ENCODE peak calls at places on chromosomes 6 and 20, in six cellular contexts. X is breast epithelium, T is suprapubic skin, U is SK-N-SH, P is GM23338, B is K562. Z is an unnamed sample.

GRCh38 chr6:5150676-5151075 is 65.5 kb downstream of the PPP1R3G start:
- DNase-seq in X (no peak), T (no peak), U (no peak), P (no peak), B (no peak), Z (no peak)

GRCh38 chr6:127808118-127808517 is 92.7 kb downstream of the THEMIS start:
- DNase-seq in X (no peak), T (no peak), U (no peak), P (no peak), B (no peak), Z (no peak)

GRCh38 chr6:4687989-4688947 is 87.9 kb upstream of the CDYL start:
- DNase-seq in X (no peak), T (no peak), U (no peak), P (no peak), B (peak; percentile 66), Z (no peak)

GRCh38 chr20:43977252-43977651 is 62.6 kb downstream of the TOX2 start:
- DNase-seq in X (no peak), T (peak; percentile 6), U (no peak), P (no peak), B (no peak), Z (no peak)

GRCh38 chr6:54308240-54308639 is at the start of gene TINAG:
- DNase-seq in X (no peak), T (no peak), U (no peak), P (no peak), B (no peak), Z (no peak)

GRCh38 chr6:26056583-26057350 is 30.5 kb upstream of the HFE start:
- DNase-seq in X (peak; percentile 46), T (peak; percentile 65), U (peak; percentile 52), P (peak; percentile 44), B (peak; percentile 67), Z (peak; percentile 69)

GRCh38 chr6:79494841-79495240 is 42.4 kb downstream of the LCA5 start:
- DNase-seq in X (no peak), T (no peak), U (no peak), P (peak; percentile 72), B (no peak), Z (no peak)

GRCh38 chr6:121584591-121585369 is 149.3 kb downstream of the GJA1 start:
- DNase-seq in X (no peak), T (no peak), U (no peak), P (no peak), B (no peak), Z (no peak)

GRCh38 chr20:54061106-54061881 is 9.1 kb downstream of the BCAS1 start:
- DNase-seq in X (no peak), T (no peak), U (no peak), P (no peak), B (no peak), Z (no peak)

GRCh38 chr6:167858842-167859520 is 32.3 kb downstream of the AFDN start:
- DNase-seq in X (no peak), T (no peak), U (no peak), P (no peak), B (no peak), Z (no peak)

GRCh38 chr20:5950271-5951031 is at the start of the genes MCM8 and TRMT6:
- DNase-seq in X (peak; percentile 93), T (peak; percentile 98), U (peak; percentile 91), P (peak; percentile 98), B (peak; percentile 85), Z (peak; percentile 98)

GRCh38 chr6:170130201-170130621 is 160.7 kb downstream of the DLL1 start:
- DNase-seq in X (no peak), T (peak; percentile 57), U (no peak), P (no peak), B (no peak), Z (peak; percentile 57)

GRCh38 chr6:110491644-110492317 is 15.4 kb upstream of the SLC22A16 start:
- DNase-seq in X (no peak), T (no peak), U (no peak), P (peak; percentile 10), B (peak; percentile 17), Z (no peak)

GRCh38 chr20:8510808-8511207 is 378.7 kb downstream of the PLCB1 start:
- DNase-seq in X (no peak), T (no peak), U (no peak), P (no peak), B (no peak), Z (no peak)

GRCh38 chr6:163405412-163406309 is 8.9 kb upstream of the QKI start:
- DNase-seq in X (no peak), T (peak; percentile 74), U (peak; percentile 51), P (peak; percentile 48), B (no peak), Z (peak; percentile 86)

GRCh38 chr6:97203343-97203742 is 79.7 kb downstream of the MMS22L start:
- DNase-seq in X (no peak), T (no peak), U (peak; percentile 39), P (no peak), B (no peak), Z (no peak)

GRCh38 chr20:25461281-25461650 is 53.8 kb downstream of the GINS1 start:
- DNase-seq in X (no peak), T (no peak), U (no peak), P (no peak), B (no peak), Z (no peak)

GRCh38 chr20:45154183-45154582 is 20.5 kb upstream of the PI3 start:
- DNase-seq in X (no peak), T (no peak), U (no peak), P (peak; percentile 8), B (no peak), Z (no peak)

GRCh38 chr20:9498322-9498721 is 16.1 kb upstream of the LAMP5 start:
- DNase-seq in X (no peak), T (no peak), U (no peak), P (no peak), B (no peak), Z (no peak)

GRCh38 chr6:42068872-42069522 is 18.7 kb downstream of the TAF8 start:
- DNase-seq in X (no peak), T (no peak), U (no peak), P (no peak), B (no peak), Z (no peak)

GRCh38 chr6:149045404-149045803 is 272.1 kb upstream of the TAB2 start:
- DNase-seq in X (no peak), T (no peak), U (no peak), P (peak; percentile 43), B (no peak), Z (no peak)

GRCh38 chr6:148186916-148187315 is 155.7 kb upstream of the SASH1 start:
- DNase-seq in X (peak; percentile 74), T (no peak), U (no peak), P (no peak), B (no peak), Z (no peak)

GRCh38 chr6:26032387-26033131 is 54.7 kb upstream of the HFE start:
- DNase-seq in X (no peak), T (no peak), U (no peak), P (peak; percentile 50), B (no peak), Z (no peak)

GRCh38 chr6:30483677-30484279 is 5.5 kb upstream of the HLA-E start:
- DNase-seq in X (no peak), T (no peak), U (peak; percentile 57), P (peak; percentile 74), B (peak; percentile 29), Z (no peak)

GRCh38 chr20:4670439-4670838 is 51.3 kb upstream of the PRND start:
- DNase-seq in X (no peak), T (no peak), U (no peak), P (no peak), B (peak; percentile 9), Z (no peak)

GRCh38 chr6:169967687-169968086 is 216.3 kb downstream of the ERMARD start:
- DNase-seq in X (no peak), T (no peak), U (peak; percentile 5), P (no peak), B (no peak), Z (no peak)

GRCh38 chr6:31525932-31526591 is 2.7 kb upstream of the MCCD1 start:
- DNase-seq in X (no peak), T (no peak), U (no peak), P (no peak), B (peak; percentile 62), Z (no peak)

DNA sequence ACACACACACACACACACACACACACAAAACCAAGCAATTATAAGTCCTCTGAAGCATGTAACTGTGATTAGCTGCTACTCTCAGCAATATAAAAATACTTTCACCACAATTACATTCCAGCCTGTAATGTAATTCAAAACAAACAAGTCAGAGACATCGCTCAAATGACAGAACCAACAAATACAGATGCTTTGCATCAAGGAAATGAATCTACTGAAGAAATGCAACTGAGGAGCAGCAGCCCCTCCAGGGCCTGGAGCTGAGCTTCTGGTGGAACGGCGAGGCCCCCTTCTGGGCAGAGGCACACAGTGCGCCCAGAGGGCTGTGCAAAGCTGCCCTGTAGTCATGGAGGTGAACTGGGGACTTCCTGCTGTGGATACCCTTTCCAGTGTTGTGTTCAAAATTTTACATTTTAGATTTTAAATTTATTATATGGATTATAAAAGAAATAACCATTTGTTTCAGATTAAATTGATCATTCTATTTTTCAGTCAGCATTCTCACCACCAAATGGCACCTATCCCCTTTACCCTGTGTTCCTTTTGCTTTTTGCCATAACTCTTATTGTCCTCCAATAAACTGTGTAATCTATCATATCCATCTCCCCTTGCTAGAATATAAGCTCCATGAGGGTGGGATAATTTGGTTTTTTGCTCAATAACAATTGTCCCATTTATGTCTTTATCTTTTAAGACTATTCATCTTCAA is 23.2 kb downstream of the ADAT2 start:
- DNase-seq in X (peak; percentile 31), T (peak; percentile 68), U (peak; percentile 79), P (peak; percentile 84), B (peak; percentile 80), Z (peak; percentile 78)
- TF ChIP-seq POLR2AphosphoS5 in X (no peak), T (no peak), U (no peak), P (no peak), B (peak; percentile 37), Z (peak; percentile 26)

GRCh38 chr6:83311231-83311630 is 118.1 kb downstream of the RWDD2A start:
- DNase-seq in X (no peak), T (no peak), U (no peak), P (no peak), B (no peak), Z (no peak)
- H3K27ac ChIP-seq in X (no peak overlapping the region), T (no peak overlapping the region), U (no peak overlapping the region), P (no peak overlapping the region), B (no peak overlapping the region), Z (no peak overlapping the region)

DNA sequence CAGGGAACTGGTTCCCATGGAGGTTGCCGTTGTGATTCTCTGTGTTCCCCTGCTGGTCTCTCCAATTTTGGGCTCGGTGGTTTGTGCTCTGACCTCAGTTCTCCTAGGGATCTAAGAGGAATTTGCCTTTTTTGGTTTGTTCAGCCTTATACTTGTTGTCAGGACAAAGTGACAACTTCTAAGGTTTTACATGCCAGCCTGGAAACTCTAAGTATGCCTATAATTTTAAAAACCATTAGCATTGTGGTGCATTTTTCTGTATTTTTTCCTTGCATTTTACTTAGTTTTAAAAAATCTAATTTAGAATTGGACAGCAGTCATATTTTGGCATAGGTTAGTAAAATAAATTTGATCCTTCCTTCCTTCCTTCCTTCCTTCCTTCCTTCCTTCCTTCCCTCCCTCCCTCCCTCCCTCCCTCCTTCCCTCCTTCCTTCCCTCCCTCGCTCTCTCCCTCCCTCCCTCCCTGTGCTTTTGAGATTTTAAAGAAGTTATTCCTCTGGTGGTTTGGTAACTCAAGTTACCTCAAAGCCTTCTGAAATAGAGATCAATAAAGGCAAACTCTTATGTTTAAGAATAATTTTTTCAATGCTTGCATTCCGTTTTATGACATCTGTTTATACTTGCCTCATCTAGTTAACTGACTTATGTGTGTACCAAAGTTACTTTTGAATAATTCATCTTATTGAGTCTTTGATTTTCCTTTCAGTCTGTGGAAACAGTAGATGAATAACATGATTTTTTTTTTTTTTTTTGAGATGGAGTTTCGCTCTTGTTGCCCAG is 141.3 kb upstream of the RGS17 start:
- DNase-seq in X (no peak), T (no peak), U (no peak), P (no peak), B (no peak), Z (no peak)
- TF ChIP-seq POLR2AphosphoS5 in X (no peak), T (no peak), U (no peak), P (no peak), B (no peak), Z (no peak)

GRCh38 chr20:21183722-21184121 is 57.8 kb downstream of the KIZ start:
- DNase-seq in X (no peak), T (no peak), U (no peak), P (no peak), B (no peak), Z (no peak)
- H3K27ac ChIP-seq in X (peak overlapping the region; percentile 40), T (no peak overlapping the region), U (no peak overlapping the region), P (no peak overlapping the region), B (no peak overlapping the region), Z (peak overlapping the region; percentile 86)